ENCODE peak calls at places on chromosomes 4 and X, in five cellular contexts. One of them, this sample, is unnamed.

GRCh38 chr4:174340714-174341113 is 57.0 kb downstream of the CEP44 start:
- DNase-seq in ovary: no peak
- DNase-seq in endothelial cell: no peak
- DNase-seq in K562: no peak
- DNase-seq in RWPE1: no peak
- DNase-seq in this sample: no peak

GRCh38 chr4:27129871-27130277 is 269.2 kb downstream of the STIM2 start:
- DNase-seq in K562: no peak
- DNase-seq in RWPE1: no peak
- DNase-seq in ovary: no peak
- DNase-seq in endothelial cell: no peak
- DNase-seq in this sample: no peak

GRCh38 chr4:33107813-33108212 is 2387.6 kb downstream of the PCDH7 start:
- DNase-seq in ovary: no peak
- DNase-seq in RWPE1: no peak
- DNase-seq in K562: no peak
- DNase-seq in endothelial cell: no peak
- DNase-seq in this sample: no peak

GRCh38 chrX:19130628-19131027 is 8.4 kb upstream of the ADGRG2 start:
- DNase-seq in RWPE1: no peak
- DNase-seq in ovary: no peak
- DNase-seq in endothelial cell: no peak
- DNase-seq in K562: no peak
- DNase-seq in this sample: no peak

GRCh38 chrX:65920620-65921019 is 119.3 kb downstream of the VSIG4 start:
- DNase-seq in RWPE1: peak; percentile 35
- DNase-seq in ovary: no peak
- DNase-seq in endothelial cell: no peak
- DNase-seq in K562: no peak
- DNase-seq in this sample: no peak

GRCh38 chr4:18166925-18167324 is 145.4 kb upstream of the LCORL start:
- DNase-seq in RWPE1: no peak
- DNase-seq in endothelial cell: no peak
- DNase-seq in K562: no peak
- DNase-seq in ovary: no peak
- DNase-seq in this sample: no peak

GRCh38 chr4:184329235-184330007 is 111.7 kb upstream of the ENPP6 start:
- DNase-seq in ovary: no peak
- DNase-seq in endothelial cell: no peak
- DNase-seq in K562: no peak
- DNase-seq in RWPE1: no peak
- DNase-seq in this sample: no peak

GRCh38 chr4:152138451-152138850 is 377.6 kb upstream of the GATB start:
- DNase-seq in endothelial cell: no peak
- DNase-seq in K562: no peak
- DNase-seq in RWPE1: no peak
- DNase-seq in ovary: no peak
- DNase-seq in this sample: no peak

GRCh38 chr4:80909938-80910337 is 120.6 kb upstream of the BMP3 start:
- DNase-seq in RWPE1: no peak
- DNase-seq in K562: no peak
- DNase-seq in endothelial cell: no peak
- DNase-seq in ovary: no peak
- DNase-seq in this sample: no peak

GRCh38 chr4:139247241-139247640 is 32.8 kb downstream of the MGARP start:
- DNase-seq in K562: no peak
- DNase-seq in RWPE1: no peak
- DNase-seq in endothelial cell: no peak
- DNase-seq in ovary: no peak
- DNase-seq in this sample: no peak

GRCh38 chr4:156188596-156188995 is 234.9 kb upstream of the CTSO start:
- DNase-seq in RWPE1: no peak
- DNase-seq in K562: no peak
- DNase-seq in endothelial cell: no peak
- DNase-seq in ovary: no peak
- DNase-seq in this sample: no peak

GRCh38 chr4:97867557-97868091 is 275.7 kb downstream of the STPG2 start:
- DNase-seq in RWPE1: no peak
- DNase-seq in endothelial cell: no peak
- DNase-seq in K562: no peak
- DNase-seq in ovary: no peak
- DNase-seq in this sample: no peak

GRCh38 chrX:78213331-78213730 is 73.9 kb upstream of the TAF9B start:
- DNase-seq in ovary: no peak
- DNase-seq in endothelial cell: no peak
- DNase-seq in RWPE1: no peak
- DNase-seq in K562: no peak
- DNase-seq in this sample: no peak

GRCh38 chr4:87220094-87220831 is at the start of gene KLHL8:
- DNase-seq in K562: peak; percentile 94
- DNase-seq in ovary: peak; percentile 88
- DNase-seq in endothelial cell: peak; percentile 94
- DNase-seq in RWPE1: peak; percentile 89
- DNase-seq in this sample: peak; percentile 77

GRCh38 chr4:91362125-91362524 is 941.6 kb upstream of the GRID2 start:
- DNase-seq in K562: no peak
- DNase-seq in ovary: no peak
- DNase-seq in RWPE1: no peak
- DNase-seq in endothelial cell: no peak
- DNase-seq in this sample: no peak

GRCh38 chrX:38236901-38237615 is 16.4 kb upstream of the SRPX start:
- DNase-seq in ovary: no peak
- DNase-seq in endothelial cell: no peak
- DNase-seq in K562: no peak
- DNase-seq in RWPE1: no peak
- DNase-seq in this sample: no peak

GRCh38 chr4:74522251-74522991 is 77.5 kb downstream of the AREG start:
- DNase-seq in endothelial cell: no peak
- DNase-seq in RWPE1: no peak
- DNase-seq in ovary: no peak
- DNase-seq in K562: no peak
- DNase-seq in this sample: no peak

GRCh38 chr4:3637326-3638016 is 105.2 kb upstream of the LRPAP1 start:
- DNase-seq in endothelial cell: no peak
- DNase-seq in ovary: no peak
- DNase-seq in RWPE1: no peak
- DNase-seq in K562: no peak
- DNase-seq in this sample: no peak

GRCh38 chrX:47723689-47724088 is 64.7 kb upstream of the UXT start:
- DNase-seq in RWPE1: no peak
- DNase-seq in ovary: no peak
- DNase-seq in K562: peak; percentile 25
- DNase-seq in endothelial cell: peak; percentile 4
- DNase-seq in this sample: no peak

GRCh38 chrX:103187953-103188475 is 26.9 kb upstream of the BEX4 start:
- DNase-seq in ovary: no peak
- DNase-seq in endothelial cell: no peak
- DNase-seq in RWPE1: no peak
- DNase-seq in K562: no peak
- DNase-seq in this sample: no peak

GRCh38 chr4:169116270-169116901 is 106.3 kb upstream of the CBR4 start:
- DNase-seq in K562: no peak
- DNase-seq in RWPE1: no peak
- DNase-seq in ovary: no peak
- DNase-seq in endothelial cell: no peak
- DNase-seq in this sample: no peak

GRCh38 chrX:13750204-13750603 is 15.7 kb downstream of the OFD1 start:
- DNase-seq in ovary: no peak
- DNase-seq in RWPE1: peak; percentile 18
- DNase-seq in endothelial cell: no peak
- DNase-seq in K562: peak; percentile 25
- DNase-seq in this sample: no peak

GRCh38 chr4:108646706-108647105 is 3.7 kb upstream of the OSTC start:
- DNase-seq in ovary: no peak
- DNase-seq in endothelial cell: no peak
- DNase-seq in RWPE1: no peak
- DNase-seq in K562: no peak
- DNase-seq in this sample: no peak

GRCh38 chr4:161498155-161498554 is 665.6 kb downstream of the FSTL5 start:
- DNase-seq in ovary: no peak
- DNase-seq in endothelial cell: no peak
- DNase-seq in RWPE1: no peak
- DNase-seq in K562: no peak
- DNase-seq in this sample: no peak

GRCh38 chrX:64894454-64895038 is 81.7 kb downstream of the ZC4H2 start:
- DNase-seq in ovary: no peak
- DNase-seq in K562: peak; percentile 13
- DNase-seq in RWPE1: no peak
- DNase-seq in endothelial cell: peak; percentile 53
- DNase-seq in this sample: no peak

GRCh38 chr4:89549907-89550306 is 242.3 kb upstream of the GPRIN3 start:
- DNase-seq in ovary: no peak
- DNase-seq in RWPE1: no peak
- DNase-seq in K562: no peak
- DNase-seq in endothelial cell: no peak
- DNase-seq in this sample: no peak

GRCh38 chr4:129131343-129131742 is 35.4 kb downstream of the C4orf33 start:
- DNase-seq in K562: no peak
- DNase-seq in ovary: no peak
- DNase-seq in endothelial cell: no peak
- DNase-seq in RWPE1: no peak
- DNase-seq in this sample: no peak

GRCh38 chr4:155208258-155209054 is at the start of gene NPY2R:
- DNase-seq in endothelial cell: peak; percentile 70
- DNase-seq in ovary: peak; percentile 7
- DNase-seq in K562: no peak
- DNase-seq in RWPE1: no peak
- DNase-seq in this sample: no peak

GRCh38 chrX:41344053-41344452 is 10.1 kb downstream of the DDX3X start:
- DNase-seq in ovary: no peak
- DNase-seq in K562: no peak
- DNase-seq in RWPE1: no peak
- DNase-seq in endothelial cell: no peak
- DNase-seq in this sample: no peak

GRCh38 chr4:1910643-1911042 is 39.5 kb downstream of the NSD2 start:
- DNase-seq in K562: peak; percentile 52
- DNase-seq in ovary: no peak
- DNase-seq in endothelial cell: peak; percentile 67
- DNase-seq in RWPE1: peak; percentile 17
- DNase-seq in this sample: no peak

GRCh38 chr4:2248821-2249261 is 6.9 kb upstream of the HAUS3 start:
- DNase-seq in ovary: no peak
- DNase-seq in K562: no peak
- DNase-seq in endothelial cell: no peak
- DNase-seq in RWPE1: no peak
- DNase-seq in this sample: peak; percentile 39

GRCh38 chrX:78123190-78123589 is 16.3 kb downstream of the TAF9B start:
- DNase-seq in endothelial cell: no peak
- DNase-seq in ovary: no peak
- DNase-seq in RWPE1: no peak
- DNase-seq in K562: no peak
- DNase-seq in this sample: no peak

GRCh38 chrX:13990126-13990525 is 39.6 kb downstream of the GEMIN8 start:
- DNase-seq in K562: no peak
- DNase-seq in ovary: no peak
- DNase-seq in RWPE1: no peak
- DNase-seq in endothelial cell: no peak
- DNase-seq in this sample: no peak

GRCh38 chrX:72348247-72348979 is 42.7 kb upstream of the CITED1 start:
- DNase-seq in endothelial cell: no peak
- DNase-seq in ovary: no peak
- DNase-seq in K562: no peak
- DNase-seq in RWPE1: no peak
- DNase-seq in this sample: no peak

GRCh38 chrX:109871489-109871888 is 131.4 kb upstream of the TMEM164 start:
- DNase-seq in RWPE1: no peak
- DNase-seq in endothelial cell: no peak
- DNase-seq in ovary: no peak
- DNase-seq in K562: no peak
- DNase-seq in this sample: no peak

GRCh38 chrX:118349188-118349587 is 3.3 kb downstream of the WDR44 start:
- DNase-seq in endothelial cell: no peak
- DNase-seq in RWPE1: no peak
- DNase-seq in ovary: no peak
- DNase-seq in K562: no peak
- DNase-seq in this sample: no peak
- TF ChIP-seq CTCF in endothelial cell: no peak
- TF ChIP-seq CTCF in RWPE1: no peak
- TF ChIP-seq CTCF in ovary: no peak
- TF ChIP-seq CTCF in K562: no peak
- TF ChIP-seq CTCF in this sample: no peak

GRCh38 chrX:108081110-108081509 is 10.2 kb downstream of the PSMD10 start:
- DNase-seq in K562: no peak
- DNase-seq in endothelial cell: no peak
- DNase-seq in ovary: no peak
- DNase-seq in RWPE1: no peak
- DNase-seq in this sample: no peak
- TF ChIP-seq CTCF in K562: no peak
- TF ChIP-seq CTCF in endothelial cell: no peak
- TF ChIP-seq CTCF in ovary: no peak
- TF ChIP-seq CTCF in RWPE1: no peak
- TF ChIP-seq CTCF in this sample: no peak

DNA sequence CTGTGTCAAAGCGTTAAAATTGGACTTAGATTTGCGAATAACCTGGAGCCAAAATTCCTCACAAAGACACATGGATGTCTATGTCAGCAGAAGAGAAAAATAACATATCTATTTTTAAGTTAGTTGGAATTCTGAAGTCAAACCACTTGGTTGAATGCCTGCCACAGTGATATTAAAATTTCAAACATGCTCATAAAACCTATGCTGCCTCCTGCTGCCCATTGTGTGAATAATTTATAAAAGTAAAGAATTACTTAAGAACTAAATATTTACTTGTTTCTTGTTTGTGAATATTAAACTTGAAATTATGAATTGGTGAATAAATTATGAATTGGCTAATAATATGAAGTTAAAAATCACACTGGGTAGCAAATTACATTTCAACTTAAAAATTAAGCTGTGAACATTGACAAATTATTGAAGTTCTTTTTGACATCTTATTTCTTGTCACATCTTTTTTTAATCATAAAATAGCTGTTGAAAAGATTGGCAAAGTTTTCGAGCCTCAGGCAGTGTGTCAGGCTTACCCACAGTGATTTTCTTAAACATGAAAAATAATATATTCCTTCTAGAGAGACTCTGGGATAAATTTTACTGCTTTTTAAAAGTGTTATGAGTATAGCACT is 35.4 kb downstream of the FABP2 start:
- DNase-seq in RWPE1: no peak
- DNase-seq in ovary: no peak
- DNase-seq in endothelial cell: peak; percentile 13
- DNase-seq in K562: no peak
- DNase-seq in this sample: no peak
- TF ChIP-seq CTCF in RWPE1: peak; percentile 65
- TF ChIP-seq CTCF in ovary: peak; percentile 85
- TF ChIP-seq CTCF in endothelial cell: peak; percentile 75
- TF ChIP-seq CTCF in K562: peak; percentile 76
- TF ChIP-seq CTCF in this sample: peak; percentile 90

GRCh38 chr4:38783109-38783460 is 295 bp upstream of the TLR10 start:
- DNase-seq in K562: no peak
- DNase-seq in endothelial cell: no peak
- DNase-seq in RWPE1: no peak
- DNase-seq in ovary: no peak
- DNase-seq in this sample: no peak
- TF ChIP-seq CTCF in K562: no peak
- TF ChIP-seq CTCF in endothelial cell: no peak
- TF ChIP-seq CTCF in RWPE1: peak; percentile 36
- TF ChIP-seq CTCF in ovary: no peak
- TF ChIP-seq CTCF in this sample: peak; percentile 60

GRCh38 chr4:76246025-76246424 is 5.5 kb upstream of the FAM47E start:
- DNase-seq in endothelial cell: no peak
- DNase-seq in K562: no peak
- DNase-seq in RWPE1: no peak
- DNase-seq in ovary: no peak
- DNase-seq in this sample: no peak
- TF ChIP-seq CTCF in endothelial cell: no peak
- TF ChIP-seq CTCF in K562: no peak
- TF ChIP-seq CTCF in RWPE1: no peak
- TF ChIP-seq CTCF in ovary: no peak
- TF ChIP-seq CTCF in this sample: no peak

This sample was measured in CD14-positive monocyte.